ENCODE peak calls at places on chromosomes 12 and 14, in six cellular contexts. K, I, L, U, M and H are unnamed samples.
A peak's percentile ranks its signal among the peaks of the same experiment; 100 is the strongest.

GRCh38 chr14:75497191-75497590 is 25.1 kb upstream of the BATF start:
- DNase-seq in K (no peak), I (no peak), L (no peak), U (no peak), M (no peak), H (no peak)

GRCh38 chr14:59182641-59183040 is 5.8 kb upstream of the DAAM1 start:
- DNase-seq in K (no peak), I (no peak), L (no peak), U (no peak), M (no peak), H (no peak)

GRCh38 chr14:85010186-85010585 is 519.8 kb upstream of the FLRT2 start:
- DNase-seq in K (no peak), I (no peak), L (no peak), U (no peak), M (no peak), H (no peak)

GRCh38 chr14:95597784-95598204 is 62.9 kb downstream of the GLRX5 start:
- DNase-seq in K (no peak), I (no peak), L (peak; percentile 36), U (peak; percentile 65), M (no peak), H (no peak)

GRCh38 chr14:72892103-72892878 is 1.6 kb downstream of the DPF3 start:
- DNase-seq in K (no peak), I (peak; percentile 56), L (peak; percentile 62), U (peak; percentile 70), M (no peak), H (no peak)

GRCh38 chr14:89750909-89751502 is 203.5 kb downstream of the EFCAB11 start:
- DNase-seq in K (no peak), I (no peak), L (no peak), U (no peak), M (no peak), H (no peak)

GRCh38 chr12:93540506-93540905 is 32.0 kb upstream of the SOCS2 start:
- DNase-seq in K (no peak), I (peak; percentile 72), L (no peak), U (no peak), M (no peak), H (no peak)

GRCh38 chr14:24903337-24903736 is 146.6 kb downstream of the STXBP6 start:
- DNase-seq in K (no peak), I (peak; percentile 17), L (peak; percentile 12), U (peak; percentile 85), M (no peak), H (no peak)

GRCh38 chr14:73744874-73745529 is 30.8 kb upstream of the PNMA1 start:
- DNase-seq in K (peak; percentile 88), I (no peak), L (no peak), U (no peak), M (no peak), H (no peak)

DNA sequence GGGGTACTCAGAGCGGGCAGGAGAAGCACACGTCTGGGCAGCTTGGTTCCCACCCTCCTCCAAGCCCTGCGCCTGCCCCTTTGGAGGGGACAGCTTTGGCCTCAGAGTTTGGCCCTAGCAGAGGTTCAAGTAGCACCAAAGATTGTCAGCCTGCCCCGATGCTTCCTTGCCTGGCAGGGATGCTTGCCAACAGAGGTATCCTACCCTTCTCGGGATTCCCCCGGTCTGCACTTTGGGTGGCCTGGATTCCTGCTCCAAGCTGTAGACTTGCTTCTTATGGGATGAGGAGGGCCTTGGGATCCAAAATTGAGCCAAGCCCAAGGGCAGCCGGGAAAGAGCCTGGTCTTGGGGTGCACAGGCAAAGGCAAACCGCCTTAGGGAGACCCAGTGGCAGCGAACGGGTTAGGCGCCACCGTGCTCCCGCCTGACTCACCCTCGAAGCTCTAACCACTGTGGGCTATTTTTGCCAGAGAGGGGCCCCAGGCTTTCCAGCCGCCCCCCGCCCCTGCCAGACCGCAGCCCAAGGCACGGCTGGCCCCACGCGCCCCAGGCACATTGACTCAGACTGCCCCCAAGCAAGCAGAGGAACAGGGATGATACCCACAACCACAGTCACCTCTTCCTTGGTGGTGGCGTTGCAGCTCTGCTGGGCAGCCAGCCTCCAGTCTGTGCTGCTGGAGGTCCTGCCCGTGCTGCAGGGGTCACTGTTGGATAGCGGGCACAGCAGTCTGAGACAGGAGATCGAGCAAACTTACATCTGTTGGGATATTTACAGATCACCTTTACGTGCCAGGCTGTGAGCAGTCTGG is 882 bp upstream of the WNT10B start:
- DNase-seq in K (peak; percentile 38), I (no peak), L (no peak), U (peak; percentile 71), M (no peak), H (no peak)
- TF ChIP-seq EZH2 in K (no peak), I (peak; percentile 47), L (no peak), U (no peak), M (no peak), H (no peak)

GRCh38 chr12:113287146-113287898 is 47.6 kb downstream of the SLC8B1 start:
- DNase-seq in K (no peak), I (no peak), L (no peak), U (no peak), M (no peak), H (no peak)

GRCh38 chr12:113289361-113289760 is 45.5 kb downstream of the SLC8B1 start:
- DNase-seq in K (no peak), I (no peak), L (no peak), U (no peak), M (no peak), H (no peak)

GRCh38 chr12:113287899-113288282 is 47.0 kb downstream of the SLC8B1 start:
- DNase-seq in K (no peak), I (no peak), L (no peak), U (no peak), M (no peak), H (no peak)

GRCh38 chr12:113286712-113287111 is 48.2 kb downstream of the SLC8B1 start:
- DNase-seq in K (no peak), I (no peak), L (no peak), U (no peak), M (no peak), H (no peak)

DNA sequence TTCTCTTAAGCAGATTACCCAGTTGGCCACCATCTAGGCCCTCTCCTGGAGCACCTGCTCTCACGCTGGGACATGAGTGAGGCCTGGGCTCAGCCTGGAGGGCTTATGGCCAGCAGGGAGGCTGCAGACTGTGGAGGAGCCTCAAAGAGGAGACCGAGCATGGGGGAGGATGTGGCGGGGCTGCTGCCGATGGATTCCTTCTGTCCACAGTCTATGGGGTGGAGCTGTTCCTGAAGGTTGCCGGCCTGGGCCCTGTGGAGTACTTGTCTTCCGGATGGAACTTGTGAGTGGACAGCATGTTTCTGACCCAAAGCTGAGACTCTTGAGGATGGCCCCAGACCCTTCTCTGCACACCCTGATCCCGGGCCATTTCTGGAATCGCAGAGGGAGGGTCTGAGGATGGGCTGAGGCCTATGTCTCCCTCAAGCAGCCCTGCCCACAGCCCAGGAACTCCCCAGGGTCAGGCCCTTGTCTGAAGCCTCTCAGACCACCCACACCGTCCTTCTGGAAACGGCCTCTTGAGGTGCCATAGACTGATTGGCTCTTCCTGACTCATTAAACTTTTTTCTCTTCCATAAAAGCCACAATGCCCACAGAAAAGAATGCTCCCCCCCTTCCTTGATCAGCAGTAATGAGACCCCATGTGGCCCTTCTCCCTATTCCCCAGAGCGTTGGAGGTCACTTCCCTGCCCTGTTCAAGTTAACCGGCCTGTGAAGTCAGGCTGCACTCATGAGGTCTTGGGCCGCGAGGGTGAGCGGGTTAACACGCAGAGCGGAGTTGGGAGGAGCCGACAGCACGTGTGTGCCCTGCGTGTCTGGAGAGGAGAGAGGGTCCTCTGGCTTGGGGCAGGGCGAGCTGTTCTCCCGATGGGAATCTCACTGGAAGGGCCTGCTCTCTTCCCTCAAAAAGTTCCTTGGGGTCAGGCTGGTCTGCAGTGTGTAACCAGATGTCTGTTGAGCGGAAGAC is 48.9 kb downstream of the SLC8B1 start:
- DNase-seq in K (no peak), I (no peak), L (no peak), U (no peak), M (no peak), H (no peak)
- H3K36me3 ChIP-seq in K (no peaks in the 10 kb centered on the region), I (no peaks in the 10 kb centered on the region), L (no peaks in the 10 kb centered on the region), U (no peaks in the 10 kb centered on the region), M (peaks cover 40% of the 10 kb centered on the region), H (no peaks in the 10 kb centered on the region)

DNA sequence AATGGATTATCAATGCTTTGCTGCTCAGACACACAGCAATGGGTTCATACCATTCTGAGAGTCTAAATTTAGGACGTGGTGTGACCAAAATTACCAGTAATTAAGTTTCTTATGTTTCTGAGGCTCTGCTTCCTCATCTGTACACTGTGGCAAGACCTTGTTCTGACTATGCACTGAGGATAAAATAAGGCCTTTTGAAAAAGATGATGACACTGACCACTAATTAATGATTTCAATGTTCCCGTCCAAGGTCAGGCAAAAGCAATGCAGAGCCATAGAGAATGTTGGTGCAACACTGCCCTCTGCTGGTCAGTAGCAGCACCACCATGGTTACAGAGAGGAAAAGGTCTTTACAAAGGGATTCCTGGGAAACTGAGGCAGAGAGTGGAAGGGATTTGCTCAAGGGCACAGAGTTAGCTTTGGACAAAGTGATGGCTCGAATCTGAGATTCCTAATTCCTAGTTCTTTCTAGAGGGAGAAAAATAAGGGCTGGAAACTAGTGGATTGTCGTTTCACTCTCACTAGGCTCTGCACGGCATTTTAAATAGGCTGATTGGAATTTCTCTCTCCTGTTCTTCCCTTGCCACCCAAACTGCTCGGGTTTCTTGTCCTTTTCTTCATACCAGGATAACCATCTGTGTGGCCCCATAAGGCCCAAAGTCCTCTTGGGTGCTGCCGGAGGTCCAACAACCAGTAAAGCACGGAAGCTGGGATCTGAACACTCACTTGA is 22.3 kb upstream of the P2RX7 start:
- DNase-seq in K (peak; percentile 52), I (peak; percentile 63), L (peak; percentile 69), U (peak; percentile 81), M (peak; percentile 75), H (no peak)
- TF ChIP-seq EZH2 in K (no peak), I (no peak), L (no peak), U (no peak), M (no peak), H (no peak)

GRCh38 chr12:131787143-131787660 is 41.0 kb upstream of the MMP17 start:
- DNase-seq in K (no peak), I (no peak), L (no peak), U (no peak), M (no peak), H (no peak)
- H3K36me3 ChIP-seq in K (peaks cover 19% of the 10 kb centered on the region), I (peaks cover 24% of the 10 kb centered on the region), L (peaks cover 15% of the 10 kb centered on the region), U (peaks cover 19% of the 10 kb centered on the region), M (peaks cover 84% of the 10 kb centered on the region), H (peaks cover 45% of the 10 kb centered on the region)

GRCh38 chr14:36513012-36513420 is 7.0 kb downstream of the NKX2-1 start:
- DNase-seq in K (no peak), I (no peak), L (no peak), U (no peak), M (no peak), H (no peak)

GRCh38 chr14:36513451-36514277 is 6.4 kb downstream of the NKX2-1 start:
- DNase-seq in K (no peak), I (no peak), L (no peak), U (no peak), M (no peak), H (no peak)

GRCh38 chr14:36515105-36515593 is 4.9 kb downstream of the NKX2-1 start:
- DNase-seq in K (no peak), I (no peak), L (no peak), U (no peak), M (no peak), H (no peak)

GRCh38 chr14:36515896-36516718 is 3.9 kb downstream of the NKX2-1 start:
- DNase-seq in K (no peak), I (no peak), L (no peak), U (no peak), M (no peak), H (no peak)

GRCh38 chr14:36514278-36515104 is 5.5 kb downstream of the NKX2-1 start:
- DNase-seq in K (no peak), I (no peak), L (no peak), U (no peak), M (no peak), H (no peak)
- TF ChIP-seq EZH2 in K (no peak), I (peak; percentile 55), L (peak; percentile 74), U (no peak), M (no peak), H (no peak)

GRCh38 chr12:828726-829395 is 76.5 kb downstream of the WNK1 start:
- DNase-seq in K (no peak), I (no peak), L (no peak), U (no peak), M (no peak), H (no peak)
- H3K36me3 ChIP-seq in K (peaks cover 28% of the 10 kb centered on the region), I (peaks cover 7% of the 10 kb centered on the region), L (peaks cover 28% of the 10 kb centered on the region), U (peaks cover 32% of the 10 kb centered on the region), M (peaks cover 53% of the 10 kb centered on the region), H (peaks cover 30% of the 10 kb centered on the region)